ENCODE peak calls at places on chromosomes 1 and 21, in seven cellular contexts. One of them, this sample, is unnamed.

GRCh38 chr1:11707621-11708276 is 16.2 kb downstream of the DRAXIN start:
- DNase-seq in GM12892: no peak
- DNase-seq in HepG2: peak
- DNase-seq in GM12878: no peak
- DNase-seq in SK-N-SH: peak
- DNase-seq in K562: peak
- DNase-seq in H1: no peak
- DNase-seq in this sample: no peak

GRCh38 chr1:4549933-4550332 is 104.5 kb upstream of the AJAP1 start:
- DNase-seq in GM12892: no peak
- DNase-seq in HepG2: no peak
- DNase-seq in GM12878: no peak
- DNase-seq in SK-N-SH: no peak
- DNase-seq in K562: no peak
- DNase-seq in H1: no peak
- DNase-seq in this sample: no peak

GRCh38 chr1:241317676-241318075 is 39.3 kb downstream of the RGS7 start:
- DNase-seq in GM12892: no peak
- DNase-seq in HepG2: no peak
- DNase-seq in GM12878: no peak
- DNase-seq in SK-N-SH: no peak
- DNase-seq in K562: no peak
- DNase-seq in H1: no peak
- DNase-seq in this sample: no peak

GRCh38 chr1:177229781-177230180 is 59.0 kb downstream of the BRINP2 start:
- DNase-seq in GM12892: no peak
- DNase-seq in HepG2: no peak
- DNase-seq in GM12878: no peak
- DNase-seq in SK-N-SH: no peak
- DNase-seq in K562: no peak
- DNase-seq in H1: no peak
- DNase-seq in this sample: no peak

GRCh38 chr21:41616063-41616591 is 108.2 kb upstream of the TMPRSS2 start:
- DNase-seq in GM12892: no peak
- DNase-seq in HepG2: no peak
- DNase-seq in GM12878: no peak
- DNase-seq in SK-N-SH: no peak
- DNase-seq in K562: no peak
- DNase-seq in H1: no peak
- DNase-seq in this sample: no peak

GRCh38 chr1:245876586-245876985 is 630.5 kb downstream of the SMYD3 start:
- DNase-seq in GM12892: no peak
- DNase-seq in HepG2: no peak
- DNase-seq in GM12878: no peak
- DNase-seq in SK-N-SH: no peak
- DNase-seq in K562: no peak
- DNase-seq in H1: no peak
- DNase-seq in this sample: no peak

GRCh38 chr21:40714516-40714915 is 132.4 kb downstream of the DSCAM start:
- DNase-seq in GM12892: no peak
- DNase-seq in HepG2: no peak
- DNase-seq in GM12878: no peak
- DNase-seq in SK-N-SH: no peak
- DNase-seq in K562: no peak
- DNase-seq in H1: no peak
- DNase-seq in this sample: no peak

GRCh38 chr1:236523704-236524141 is at the start of gene LGALS8:
- DNase-seq in GM12892: peak
- DNase-seq in HepG2: peak
- DNase-seq in GM12878: no peak
- DNase-seq in SK-N-SH: peak
- DNase-seq in K562: peak
- DNase-seq in H1: peak
- DNase-seq in this sample: peak

GRCh38 chr1:244552336-244552735 is 91.3 kb downstream of the CATSPERE start:
- DNase-seq in GM12892: no peak
- DNase-seq in HepG2: peak
- DNase-seq in GM12878: no peak
- DNase-seq in SK-N-SH: no peak
- DNase-seq in K562: no peak
- DNase-seq in H1: no peak
- DNase-seq in this sample: no peak

GRCh38 chr1:116573388-116574100 is 2.7 kb upstream of the CD58 start:
- DNase-seq in GM12892: no peak
- DNase-seq in HepG2: no peak
- DNase-seq in GM12878: no peak
- DNase-seq in SK-N-SH: no peak
- DNase-seq in K562: peak
- DNase-seq in H1: no peak
- DNase-seq in this sample: no peak

GRCh38 chr1:86757272-86757984 is 53.1 kb downstream of the SH3GLB1 start:
- DNase-seq in GM12892: no peak
- DNase-seq in HepG2: no peak
- DNase-seq in GM12878: no peak
- DNase-seq in SK-N-SH: no peak
- DNase-seq in K562: no peak
- DNase-seq in H1: no peak
- DNase-seq in this sample: no peak

GRCh38 chr1:225653463-225654276 is 747 bp upstream of the ENAH start:
- DNase-seq in GM12892: no peak
- DNase-seq in HepG2: peak
- DNase-seq in GM12878: no peak
- DNase-seq in SK-N-SH: no peak
- DNase-seq in K562: no peak
- DNase-seq in H1: peak
- DNase-seq in this sample: peak

GRCh38 chr1:22376976-22377375 is 74.7 kb upstream of the ZBTB40 start:
- DNase-seq in GM12892: no peak
- DNase-seq in HepG2: no peak
- DNase-seq in GM12878: no peak
- DNase-seq in SK-N-SH: no peak
- DNase-seq in K562: no peak
- DNase-seq in H1: no peak
- DNase-seq in this sample: no peak

GRCh38 chr1:56547977-56548376 is 31.4 kb downstream of the PLPP3 start:
- DNase-seq in GM12892: no peak
- DNase-seq in HepG2: peak
- DNase-seq in GM12878: no peak
- DNase-seq in SK-N-SH: no peak
- DNase-seq in K562: no peak
- DNase-seq in H1: no peak
- DNase-seq in this sample: no peak

GRCh38 chr1:90045853-90046563 is 51.1 kb downstream of the ZNF326 start:
- DNase-seq in GM12892: no peak
- DNase-seq in HepG2: peak
- DNase-seq in GM12878: no peak
- DNase-seq in SK-N-SH: peak
- DNase-seq in K562: peak
- DNase-seq in H1: peak
- DNase-seq in this sample: no peak

GRCh38 chr1:216670118-216670870 is 52.9 kb downstream of the ESRRG start:
- DNase-seq in GM12892: no peak
- DNase-seq in HepG2: peak
- DNase-seq in GM12878: no peak
- DNase-seq in SK-N-SH: peak
- DNase-seq in K562: no peak
- DNase-seq in H1: no peak
- DNase-seq in this sample: no peak

GRCh38 chr1:8416857-8417256 is 98.9 kb downstream of the SLC45A1 start:
- DNase-seq in GM12892: no peak
- DNase-seq in HepG2: no peak
- DNase-seq in GM12878: no peak
- DNase-seq in SK-N-SH: no peak
- DNase-seq in K562: no peak
- DNase-seq in H1: no peak
- DNase-seq in this sample: no peak

GRCh38 chr1:218171302-218171893 is 113.7 kb upstream of the RRP15 start:
- DNase-seq in GM12892: no peak
- DNase-seq in HepG2: peak
- DNase-seq in GM12878: no peak
- DNase-seq in SK-N-SH: peak
- DNase-seq in K562: no peak
- DNase-seq in H1: no peak
- DNase-seq in this sample: no peak

GRCh38 chr1:18190598-18190997 is 83.0 kb downstream of the IGSF21 start:
- DNase-seq in GM12892: no peak
- DNase-seq in HepG2: no peak
- DNase-seq in GM12878: no peak
- DNase-seq in SK-N-SH: peak
- DNase-seq in K562: no peak
- DNase-seq in H1: no peak
- DNase-seq in this sample: no peak

GRCh38 chr1:206609229-206609991 is 2.9 kb downstream of the EIF2D start:
- DNase-seq in GM12892: no peak
- DNase-seq in HepG2: no peak
- DNase-seq in GM12878: peak
- DNase-seq in SK-N-SH: no peak
- DNase-seq in K562: no peak
- DNase-seq in H1: no peak
- DNase-seq in this sample: no peak

GRCh38 chr1:2638466-2639115 is 5.8 kb upstream of the MMEL1 start:
- DNase-seq in GM12892: no peak
- DNase-seq in HepG2: no peak
- DNase-seq in GM12878: no peak
- DNase-seq in SK-N-SH: no peak
- DNase-seq in K562: no peak
- DNase-seq in H1: no peak
- DNase-seq in this sample: no peak

GRCh38 chr1:2639203-2639602 is 6.4 kb upstream of the MMEL1 start:
- DNase-seq in GM12892: no peak
- DNase-seq in HepG2: no peak
- DNase-seq in GM12878: no peak
- DNase-seq in SK-N-SH: peak
- DNase-seq in K562: no peak
- DNase-seq in H1: no peak
- DNase-seq in this sample: no peak

GRCh38 chr1:2640626-2641025 is 7.8 kb upstream of the MMEL1 start:
- DNase-seq in GM12892: no peak
- DNase-seq in HepG2: no peak
- DNase-seq in GM12878: no peak
- DNase-seq in SK-N-SH: no peak
- DNase-seq in K562: no peak
- DNase-seq in H1: no peak
- DNase-seq in this sample: no peak

GRCh38 chr1:2641381-2642130 is 8.7 kb upstream of the MMEL1 start:
- DNase-seq in GM12892: no peak
- DNase-seq in HepG2: no peak
- DNase-seq in GM12878: no peak
- DNase-seq in SK-N-SH: peak
- DNase-seq in K562: no peak
- DNase-seq in H1: no peak
- DNase-seq in this sample: no peak

GRCh38 chr1:2639607-2640521 is 7.0 kb upstream of the MMEL1 start:
- DNase-seq in GM12892: no peak
- DNase-seq in HepG2: no peak
- DNase-seq in GM12878: no peak
- DNase-seq in SK-N-SH: no peak
- DNase-seq in K562: no peak
- DNase-seq in H1: no peak
- DNase-seq in this sample: no peak
- TF ChIP-seq POLR2AphosphoS5 in GM12892: no peak
- TF ChIP-seq POLR2AphosphoS5 in HepG2: no peak
- TF ChIP-seq POLR2AphosphoS5 in GM12878: no peak
- TF ChIP-seq POLR2AphosphoS5 in SK-N-SH: no peak
- TF ChIP-seq POLR2AphosphoS5 in K562: no peak
- TF ChIP-seq POLR2AphosphoS5 in H1: no peak
- TF ChIP-seq POLR2AphosphoS5 in this sample: no peak

GRCh38 chr1:202254454-202255252 is 61.1 kb downstream of the LGR6 start:
- DNase-seq in GM12892: no peak
- DNase-seq in HepG2: no peak
- DNase-seq in GM12878: no peak
- DNase-seq in SK-N-SH: no peak
- DNase-seq in K562: no peak
- DNase-seq in H1: peak
- DNase-seq in this sample: no peak
- TF ChIP-seq TAF1 in GM12892: no peak
- TF ChIP-seq TAF1 in HepG2: no peak
- TF ChIP-seq TAF1 in GM12878: no peak
- TF ChIP-seq TAF1 in SK-N-SH: no peak
- TF ChIP-seq TAF1 in K562: no peak
- TF ChIP-seq TAF1 in H1: no peak
- TF ChIP-seq TAF1 in this sample: no peak

GRCh38 chr1:204087893-204088528 is 15.1 kb downstream of the SOX13 start:
- DNase-seq in GM12892: no peak
- DNase-seq in HepG2: no peak
- DNase-seq in GM12878: no peak
- DNase-seq in SK-N-SH: no peak
- DNase-seq in K562: no peak
- DNase-seq in H1: no peak
- DNase-seq in this sample: no peak
- TF ChIP-seq POLR2AphosphoS5 in GM12892: no peak
- TF ChIP-seq POLR2AphosphoS5 in HepG2: no peak
- TF ChIP-seq POLR2AphosphoS5 in GM12878: no peak
- TF ChIP-seq POLR2AphosphoS5 in SK-N-SH: no peak
- TF ChIP-seq POLR2AphosphoS5 in K562: no peak
- TF ChIP-seq POLR2AphosphoS5 in H1: no peak
- TF ChIP-seq POLR2AphosphoS5 in this sample: no peak

GRCh38 chr21:14768042-14768441 is 221.9 kb upstream of the SAMSN1 start:
- DNase-seq in GM12892: no peak
- DNase-seq in HepG2: no peak
- DNase-seq in GM12878: no peak
- DNase-seq in SK-N-SH: no peak
- DNase-seq in K562: peak
- DNase-seq in H1: no peak
- DNase-seq in this sample: no peak

GRCh38 chr21:14771587-14771986 is 225.5 kb upstream of the SAMSN1 start:
- DNase-seq in GM12892: no peak
- DNase-seq in HepG2: no peak
- DNase-seq in GM12878: no peak
- DNase-seq in SK-N-SH: no peak
- DNase-seq in K562: no peak
- DNase-seq in H1: no peak
- DNase-seq in this sample: no peak

DNA sequence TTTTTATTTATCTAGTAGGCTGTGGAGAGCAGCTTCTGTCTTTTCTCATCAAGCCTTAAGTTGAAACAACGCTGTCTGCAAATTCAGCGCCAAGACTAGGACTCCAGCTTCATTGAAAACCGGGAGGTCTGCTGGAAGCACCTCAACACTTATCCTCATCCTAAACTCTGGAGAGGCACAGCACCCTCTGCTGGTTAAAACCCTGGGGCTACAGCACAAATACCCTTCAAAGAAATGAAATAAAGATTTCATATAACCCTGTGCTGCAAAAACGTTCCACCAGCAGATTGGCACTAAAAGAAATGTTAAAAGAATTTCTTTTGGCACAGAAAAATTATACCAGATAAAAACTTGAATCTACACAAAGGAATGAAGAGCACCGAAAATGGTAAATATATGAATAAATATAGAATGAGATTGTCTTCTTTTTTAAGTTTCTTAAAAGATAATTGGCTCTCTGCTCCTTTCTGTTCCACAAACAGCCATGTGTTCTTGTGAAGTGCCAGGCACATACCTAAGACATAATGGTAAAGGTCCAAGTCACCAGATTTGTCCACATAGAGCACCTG is 227.7 kb upstream of the SAMSN1 start:
- DNase-seq in GM12892: no peak
- DNase-seq in HepG2: peak
- DNase-seq in GM12878: no peak
- DNase-seq in SK-N-SH: peak
- DNase-seq in K562: peak
- DNase-seq in H1: peak
- DNase-seq in this sample: no peak
- TF ChIP-seq TAF1 in GM12892: no peak
- TF ChIP-seq TAF1 in HepG2: no peak
- TF ChIP-seq TAF1 in GM12878: no peak
- TF ChIP-seq TAF1 in SK-N-SH: no peak
- TF ChIP-seq TAF1 in K562: no peak
- TF ChIP-seq TAF1 in H1: no peak
- TF ChIP-seq TAF1 in this sample: no peak

This sample was measured in GM12891.